ENCODE peak calls at places on chromosomes 12 and 14, in seven cellular contexts. Q is brain pericyte; P is progenitor cell of endocrine pancreas; M is HEK293T; O is effector memory CD4-positive, alpha-beta T cell; C is skeletal muscle cell; Y is adipocyte. G is an unnamed sample.

GRCh38 chr14:66476964-66477363 is 9.2 kb upstream of the CCDC196 start:
- DNase-seq in Q (peak), P (no peak), M (no peak), O (no peak), C (peak), Y (peak), G (no peak)

GRCh38 chr12:123358035-123358434 is 6.6 kb downstream of the SBNO1 start:
- DNase-seq in Q (no peak), P (no peak), M (no peak), O (no peak), C (no peak), Y (no peak), G (no peak)

GRCh38 chr14:74954232-74954946 is 1.0 kb downstream of the PGF start:
- DNase-seq in Q (no peak), P (no peak), M (peak), O (no peak), C (no peak), Y (no peak), G (no peak)

GRCh38 chr12:17971850-17972249 is 118.1 kb downstream of the RERGL start:
- DNase-seq in Q (no peak), P (no peak), M (no peak), O (no peak), C (no peak), Y (no peak), G (no peak)

GRCh38 chr14:103385994-103386491 is 828 bp downstream of the MARK3 start:
- DNase-seq in Q (no peak), P (peak), M (no peak), O (peak), C (no peak), Y (peak), G (no peak)

GRCh38 chr12:42589465-42590323 is at the start of gene PRICKLE1:
- DNase-seq in Q (no peak), P (peak), M (peak), O (no peak), C (no peak), Y (peak), G (peak)

GRCh38 chr12:2003676-2004112 is 563 bp downstream of the DCP1B start:
- DNase-seq in Q (no peak), P (no peak), M (no peak), O (no peak), C (no peak), Y (no peak), G (no peak)

GRCh38 chr14:22296722-22297121 is 292.3 kb downstream of the DAD1 start:
- DNase-seq in Q (no peak), P (no peak), M (no peak), O (no peak), C (no peak), Y (peak), G (no peak)

GRCh38 chr12:1993871-1994371 is 10.3 kb downstream of the DCP1B start:
- DNase-seq in Q (no peak), P (no peak), M (no peak), O (no peak), C (no peak), Y (peak), G (no peak)

GRCh38 chr14:93648440-93649168 is 139.7 kb downstream of the PRIMA1 start:
- DNase-seq in Q (no peak), P (no peak), M (peak), O (no peak), C (no peak), Y (peak), G (no peak)

GRCh38 chr14:99574099-99574880 is 29.7 kb downstream of the CCDC85C start:
- DNase-seq in Q (peak), P (no peak), M (peak), O (no peak), C (no peak), Y (peak), G (peak)

GRCh38 chr12:54033106-54033979 is 493 bp downstream of the HOXC5 start:
- DNase-seq in Q (no peak), P (no peak), M (peak), O (no peak), C (no peak), Y (no peak), G (no peak)

GRCh38 chr12:58710896-58711295 is 209.4 kb downstream of the LRIG3 start:
- DNase-seq in Q (no peak), P (no peak), M (no peak), O (no peak), C (no peak), Y (no peak), G (no peak)

GRCh38 chr14:68039593-68039992 is 220.0 kb downstream of the RAD51B start:
- DNase-seq in Q (no peak), P (no peak), M (no peak), O (no peak), C (no peak), Y (no peak), G (no peak)

GRCh38 chr14:99225804-99226203 is 46.2 kb downstream of the BCL11B start:
- DNase-seq in Q (no peak), P (no peak), M (no peak), O (no peak), C (no peak), Y (no peak), G (no peak)

GRCh38 chr12:113889076-113889475 is 77.0 kb downstream of the RBM19 start:
- DNase-seq in Q (no peak), P (no peak), M (no peak), O (no peak), C (no peak), Y (peak), G (no peak)

GRCh38 chr14:55807536-55807935 is 227.5 kb downstream of the KTN1 start:
- DNase-seq in Q (no peak), P (no peak), M (no peak), O (no peak), C (no peak), Y (no peak), G (no peak)

GRCh38 chr12:130863298-130863697 is 8.6 kb upstream of the RAN start:
- DNase-seq in Q (no peak), P (no peak), M (no peak), O (no peak), C (no peak), Y (no peak), G (no peak)

GRCh38 chr12:109921982-109922381 is 21.9 kb downstream of the TCHP start:
- DNase-seq in Q (no peak), P (no peak), M (no peak), O (no peak), C (no peak), Y (no peak), G (no peak)

GRCh38 chr12:42483534-42483857 is 106.0 kb downstream of the PRICKLE1 start:
- DNase-seq in Q (no peak), P (peak), M (peak), O (no peak), C (no peak), Y (peak), G (peak)

GRCh38 chr12:31235868-31236395 is 90.0 kb downstream of the SINHCAF start:
- DNase-seq in Q (no peak), P (no peak), M (no peak), O (no peak), C (no peak), Y (no peak), G (no peak)

GRCh38 chr12:68236421-68237059 is 10.9 kb upstream of the IL26 start:
- DNase-seq in Q (no peak), P (no peak), M (no peak), O (no peak), C (no peak), Y (peak), G (no peak)

GRCh38 chr12:3184485-3184884 is 107.3 kb downstream of the TSPAN9 start:
- DNase-seq in Q (no peak), P (no peak), M (no peak), O (no peak), C (no peak), Y (no peak), G (no peak)

GRCh38 chr12:77104792-77105191 is 39.4 kb upstream of the E2F7 start:
- DNase-seq in Q (no peak), P (no peak), M (no peak), O (no peak), C (no peak), Y (no peak), G (no peak)

GRCh38 chr12:65609359-65609771 is 214.9 kb upstream of the HMGA2 start:
- DNase-seq in Q (peak), P (no peak), M (no peak), O (no peak), C (peak), Y (peak), G (no peak)

GRCh38 chr12:115474525-115475353 is 790.8 kb upstream of the TBX3 start:
- DNase-seq in Q (no peak), P (no peak), M (no peak), O (no peak), C (no peak), Y (no peak), G (no peak)

GRCh38 chr14:63777024-63777423 is 49.2 kb upstream of the SGPP1 start:
- DNase-seq in Q (no peak), P (no peak), M (no peak), O (no peak), C (no peak), Y (peak), G (no peak)

GRCh38 chr14:49946320-49947141 is 53.6 kb downstream of the ARF6 start:
- DNase-seq in Q (no peak), P (no peak), M (no peak), O (no peak), C (peak), Y (peak), G (no peak)

GRCh38 chr12:53869500-53869899 is 69.1 kb upstream of the HOXC13 start:
- DNase-seq in Q (no peak), P (no peak), M (no peak), O (no peak), C (no peak), Y (no peak), G (no peak)

GRCh38 chr12:77924703-77925102 is 94.0 kb downstream of the NAV3 start:
- DNase-seq in Q (no peak), P (no peak), M (no peak), O (no peak), C (no peak), Y (peak), G (no peak)

GRCh38 chr12:8145754-8146415 is 10.9 kb upstream of the ZNF705A start:
- DNase-seq in Q (peak), P (no peak), M (no peak), O (no peak), C (peak), Y (peak), G (peak)

GRCh38 chr14:68255697-68256178 is 436.2 kb downstream of the RAD51B start:
- DNase-seq in Q (no peak), P (no peak), M (no peak), O (no peak), C (no peak), Y (peak), G (no peak)

GRCh38 chr12:31650927-31651326 is 8.6 kb upstream of the ETFBKMT start:
- DNase-seq in Q (no peak), P (no peak), M (no peak), O (no peak), C (no peak), Y (no peak), G (no peak)

GRCh38 chr14:69941768-69942742 is 62.8 kb downstream of the SMOC1 start:
- DNase-seq in Q (no peak), P (no peak), M (no peak), O (no peak), C (no peak), Y (no peak), G (no peak)

GRCh38 chr12:97575792-97576191 is 113.2 kb downstream of the RMST start:
- DNase-seq in Q (no peak), P (no peak), M (no peak), O (no peak), C (no peak), Y (no peak), G (no peak)

GRCh38 chr12:124548854-124549378 is 18.5 kb downstream of the NCOR2 start:
- DNase-seq in Q (no peak), P (no peak), M (no peak), O (no peak), C (no peak), Y (peak), G (no peak)

GRCh38 chr14:55840821-55841220 is 260.8 kb downstream of the KTN1 start:
- DNase-seq in Q (no peak), P (no peak), M (no peak), O (no peak), C (no peak), Y (no peak), G (no peak)

GRCh38 chr12:124884587-124885438 is 21.1 kb upstream of the SCARB1 start:
- DNase-seq in Q (no peak), P (peak), M (no peak), O (no peak), C (no peak), Y (no peak), G (no peak)

GRCh38 chr12:790253-790563 is 37.8 kb downstream of the WNK1 start:
- DNase-seq in Q (no peak), P (no peak), M (no peak), O (no peak), C (no peak), Y (no peak), G (no peak)

GRCh38 chr14:69842671-69843407 is 36.4 kb upstream of the SMOC1 start:
- DNase-seq in Q (no peak), P (peak), M (no peak), O (no peak), C (no peak), Y (no peak), G (peak)

G was measured in neuronal stem cell.